ENCODE peak calls at places on chromosomes 13 and 19, in nine cellular contexts. One of them, this sample, is unnamed.

GRCh38 chr19:41774515-41774980 is 19.2 kb downstream of the CEACAM6 start:
- DNase-seq in T-helper 2 cell: peak; percentile 38
- DNase-seq in AG10803: no peak
- DNase-seq in stimulated activated CD8-positive, alpha-beta memory T cell treated with anti-CD3 and anti-CD28 coated beads, Interleukin-12 subunit alpha, Interleukin-12 subunit beta, amount 100 ng/mL, for 1 hour: peak; percentile 11
- DNase-seq in cardiac fibroblast: no peak
- DNase-seq in AG08395: no peak
- DNase-seq in HFFc6: no peak
- DNase-seq in CMK: no peak
- DNase-seq in HT-29: peak; percentile 100
- DNase-seq in this sample: no peak

GRCh38 chr13:44574466-44574855 is 1.7 kb downstream of the TSC22D1 start:
- DNase-seq in CMK: no peak
- DNase-seq in stimulated activated CD8-positive, alpha-beta memory T cell treated with anti-CD3 and anti-CD28 coated beads, Interleukin-12 subunit alpha, Interleukin-12 subunit beta, amount 100 ng/mL, for 1 hour: no peak
- DNase-seq in AG08395: no peak
- DNase-seq in HT-29: no peak
- DNase-seq in T-helper 2 cell: no peak
- DNase-seq in cardiac fibroblast: no peak
- DNase-seq in AG10803: no peak
- DNase-seq in HFFc6: no peak
- DNase-seq in this sample: no peak

GRCh38 chr13:39970177-39970846 is 314.9 kb downstream of the COG6 start:
- DNase-seq in CMK: no peak
- DNase-seq in cardiac fibroblast: no peak
- DNase-seq in T-helper 2 cell: no peak
- DNase-seq in HT-29: no peak
- DNase-seq in HFFc6: no peak
- DNase-seq in AG10803: no peak
- DNase-seq in stimulated activated CD8-positive, alpha-beta memory T cell treated with anti-CD3 and anti-CD28 coated beads, Interleukin-12 subunit alpha, Interleukin-12 subunit beta, amount 100 ng/mL, for 1 hour: no peak
- DNase-seq in AG08395: no peak
- DNase-seq in this sample: no peak

GRCh38 chr19:31332096-31332495 is 17.1 kb downstream of the TSHZ3 start:
- DNase-seq in AG08395: no peak
- DNase-seq in T-helper 2 cell: no peak
- DNase-seq in cardiac fibroblast: no peak
- DNase-seq in CMK: no peak
- DNase-seq in HT-29: no peak
- DNase-seq in AG10803: peak; percentile 63
- DNase-seq in stimulated activated CD8-positive, alpha-beta memory T cell treated with anti-CD3 and anti-CD28 coated beads, Interleukin-12 subunit alpha, Interleukin-12 subunit beta, amount 100 ng/mL, for 1 hour: no peak
- DNase-seq in HFFc6: no peak
- DNase-seq in this sample: no peak

GRCh38 chr19:3224346-3225325 is at the start of gene CELF5:
- DNase-seq in HFFc6: no peak
- DNase-seq in HT-29: peak; percentile 18
- DNase-seq in AG08395: peak; percentile 79
- DNase-seq in AG10803: peak; percentile 11
- DNase-seq in T-helper 2 cell: peak; percentile 55
- DNase-seq in cardiac fibroblast: no peak
- DNase-seq in stimulated activated CD8-positive, alpha-beta memory T cell treated with anti-CD3 and anti-CD28 coated beads, Interleukin-12 subunit alpha, Interleukin-12 subunit beta, amount 100 ng/mL, for 1 hour: peak; percentile 16
- DNase-seq in CMK: no peak
- DNase-seq in this sample: peak; percentile 77

GRCh38 chr19:3365447-3366103 is 808 bp upstream of the NFIC start:
- DNase-seq in cardiac fibroblast: peak; percentile 69
- DNase-seq in HT-29: peak; percentile 37
- DNase-seq in CMK: no peak
- DNase-seq in AG08395: no peak
- DNase-seq in AG10803: peak; percentile 64
- DNase-seq in stimulated activated CD8-positive, alpha-beta memory T cell treated with anti-CD3 and anti-CD28 coated beads, Interleukin-12 subunit alpha, Interleukin-12 subunit beta, amount 100 ng/mL, for 1 hour: no peak
- DNase-seq in HFFc6: peak; percentile 55
- DNase-seq in T-helper 2 cell: no peak
- DNase-seq in this sample: peak; percentile 69

GRCh38 chr13:65613004-65613403 is 1617.1 kb downstream of the PCDH9 start:
- DNase-seq in T-helper 2 cell: no peak
- DNase-seq in stimulated activated CD8-positive, alpha-beta memory T cell treated with anti-CD3 and anti-CD28 coated beads, Interleukin-12 subunit alpha, Interleukin-12 subunit beta, amount 100 ng/mL, for 1 hour: no peak
- DNase-seq in AG10803: no peak
- DNase-seq in AG08395: no peak
- DNase-seq in cardiac fibroblast: no peak
- DNase-seq in CMK: no peak
- DNase-seq in HFFc6: no peak
- DNase-seq in HT-29: peak; percentile 34
- DNase-seq in this sample: no peak

GRCh38 chr13:111901301-111901905 is 165.5 kb upstream of the SOX1 start:
- DNase-seq in CMK: no peak
- DNase-seq in stimulated activated CD8-positive, alpha-beta memory T cell treated with anti-CD3 and anti-CD28 coated beads, Interleukin-12 subunit alpha, Interleukin-12 subunit beta, amount 100 ng/mL, for 1 hour: no peak
- DNase-seq in cardiac fibroblast: no peak
- DNase-seq in HT-29: no peak
- DNase-seq in AG08395: no peak
- DNase-seq in HFFc6: no peak
- DNase-seq in AG10803: no peak
- DNase-seq in T-helper 2 cell: no peak
- DNase-seq in this sample: no peak

GRCh38 chr19:1102407-1103106 is 1.2 kb upstream of the GPX4 start:
- DNase-seq in stimulated activated CD8-positive, alpha-beta memory T cell treated with anti-CD3 and anti-CD28 coated beads, Interleukin-12 subunit alpha, Interleukin-12 subunit beta, amount 100 ng/mL, for 1 hour: no peak
- DNase-seq in CMK: no peak
- DNase-seq in AG08395: peak; percentile 82
- DNase-seq in cardiac fibroblast: peak; percentile 100
- DNase-seq in HFFc6: peak; percentile 98
- DNase-seq in AG10803: peak; percentile 100
- DNase-seq in HT-29: peak; percentile 79
- DNase-seq in T-helper 2 cell: no peak
- DNase-seq in this sample: peak; percentile 66

GRCh38 chr19:23957660-23958281 is 43.1 kb downstream of the ZNF726 start:
- DNase-seq in HFFc6: peak; percentile 95
- DNase-seq in T-helper 2 cell: no peak
- DNase-seq in HT-29: no peak
- DNase-seq in stimulated activated CD8-positive, alpha-beta memory T cell treated with anti-CD3 and anti-CD28 coated beads, Interleukin-12 subunit alpha, Interleukin-12 subunit beta, amount 100 ng/mL, for 1 hour: no peak
- DNase-seq in AG08395: peak; percentile 5
- DNase-seq in cardiac fibroblast: peak; percentile 93
- DNase-seq in AG10803: peak; percentile 55
- DNase-seq in CMK: no peak
- DNase-seq in this sample: no peak

GRCh38 chr19:662962-663681 is at the start of gene RNF126:
- DNase-seq in AG08395: peak; percentile 97
- DNase-seq in T-helper 2 cell: peak; percentile 90
- DNase-seq in HT-29: peak; percentile 81
- DNase-seq in stimulated activated CD8-positive, alpha-beta memory T cell treated with anti-CD3 and anti-CD28 coated beads, Interleukin-12 subunit alpha, Interleukin-12 subunit beta, amount 100 ng/mL, for 1 hour: peak; percentile 88
- DNase-seq in AG10803: peak; percentile 91
- DNase-seq in HFFc6: peak; percentile 76
- DNase-seq in CMK: peak; percentile 79
- DNase-seq in cardiac fibroblast: peak; percentile 91
- DNase-seq in this sample: peak; percentile 87

GRCh38 chr19:50705422-50706019 is 14.1 kb downstream of the SHANK1 start:
- DNase-seq in CMK: peak; percentile 53
- DNase-seq in HFFc6: peak; percentile 80
- DNase-seq in T-helper 2 cell: no peak
- DNase-seq in cardiac fibroblast: peak; percentile 78
- DNase-seq in AG10803: peak; percentile 67
- DNase-seq in stimulated activated CD8-positive, alpha-beta memory T cell treated with anti-CD3 and anti-CD28 coated beads, Interleukin-12 subunit alpha, Interleukin-12 subunit beta, amount 100 ng/mL, for 1 hour: no peak
- DNase-seq in HT-29: peak; percentile 84
- DNase-seq in AG08395: peak; percentile 95
- DNase-seq in this sample: no peak

GRCh38 chr19:44025217-44025936 is at the start of gene ZNF222:
- DNase-seq in cardiac fibroblast: peak; percentile 93
- DNase-seq in AG10803: peak; percentile 84
- DNase-seq in HFFc6: peak; percentile 83
- DNase-seq in T-helper 2 cell: peak; percentile 51
- DNase-seq in HT-29: peak; percentile 90
- DNase-seq in stimulated activated CD8-positive, alpha-beta memory T cell treated with anti-CD3 and anti-CD28 coated beads, Interleukin-12 subunit alpha, Interleukin-12 subunit beta, amount 100 ng/mL, for 1 hour: peak; percentile 55
- DNase-seq in CMK: peak; percentile 54
- DNase-seq in AG08395: peak; percentile 90
- DNase-seq in this sample: peak; percentile 75

This sample was measured in ovary.